ENCODE peak calls at places on chromosomes 7 and 10, in five cellular contexts. O is transverse colon, F is sigmoid colon, E is cardiac muscle cell, R is psoas muscle. L is an unnamed sample. For H3K9me3, the result is how much of the 10 kb centered on the place peaks cover.

GRCh38 chr7:151838072-151838471 is 38.8 kb downstream of the PRKAG2 start:
- DNase-seq in O (no peak), F (no peak), E (no peak), R (no peak), L (no peak)

GRCh38 chr10:8392216-8392615 is 337.7 kb downstream of the GATA3 start:
- DNase-seq in O (no peak), F (no peak), E (peak), R (no peak), L (no peak)

GRCh38 chr10:131943021-131943814 is 38.5 kb downstream of the BNIP3 start:
- DNase-seq in O (no peak), F (no peak), E (peak), R (no peak), L (no peak)

GRCh38 chr10:125407557-125407956 is 247.2 kb upstream of the CTBP2 start:
- DNase-seq in O (no peak), F (no peak), E (no peak), R (no peak), L (no peak)

GRCh38 chr10:60497364-60497763 is 107.7 kb upstream of the ANK3 start:
- DNase-seq in O (no peak), F (no peak), E (no peak), R (no peak), L (no peak)

GRCh38 chr7:28748934-28749584 is 209.1 kb downstream of the TRIL start:
- DNase-seq in O (no peak), F (no peak), E (no peak), R (peak), L (no peak)

GRCh38 chr7:151315038-151315655 is 26.5 kb upstream of the NUB1 start:
- DNase-seq in O (peak), F (peak), E (peak), R (peak), L (peak)

GRCh38 chr7:47508389-47509380 is 73.2 kb downstream of the TNS3 start:
- DNase-seq in O (no peak), F (peak), E (no peak), R (no peak), L (no peak)

GRCh38 chr10:98267069-98267893 is 713 bp downstream of the LOXL4 start:
- DNase-seq in O (no peak), F (no peak), E (no peak), R (no peak), L (no peak)

GRCh38 chr10:6176691-6177231 is 26.0 kb upstream of the PFKFB3 start:
- DNase-seq in O (no peak), F (no peak), E (no peak), R (no peak), L (no peak)

GRCh38 chr10:5532231-5532605 is 7.5 kb downstream of the CALML3 start:
- DNase-seq in O (no peak), F (peak), E (no peak), R (no peak), L (no peak)

GRCh38 chr7:2245883-2246679 is 4.1 kb downstream of the NUDT1 start:
- DNase-seq in O (peak), F (no peak), E (peak), R (no peak), L (no peak)

GRCh38 chr10:130214431-130214830 is 78.2 kb downstream of the GLRX3 start:
- DNase-seq in O (no peak), F (peak), E (no peak), R (no peak), L (no peak)

GRCh38 chr7:105014725-105015630 is 973 bp downstream of the KMT2E start:
- DNase-seq in O (peak), F (peak), E (peak), R (no peak), L (peak)

DNA sequence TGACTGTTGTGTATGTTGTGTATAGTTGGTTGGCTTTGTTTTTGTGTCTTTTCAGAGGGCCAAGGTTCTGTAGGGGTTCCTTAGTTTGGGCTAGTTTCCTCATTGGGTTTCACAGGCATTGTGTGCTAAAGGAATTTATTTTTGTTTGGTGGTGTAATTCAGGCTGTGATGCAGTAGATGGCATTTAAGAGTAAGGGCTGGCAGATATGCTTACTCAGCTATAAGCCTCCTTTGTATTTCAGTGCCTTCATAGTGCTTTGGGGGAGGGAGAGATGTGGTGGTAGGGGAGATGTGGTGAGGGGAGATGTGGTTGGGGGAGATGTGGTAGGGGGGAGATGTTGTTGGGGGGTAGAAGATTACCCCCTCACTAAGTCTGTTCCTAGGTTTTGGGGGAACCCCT is 91.7 kb downstream of the SLC25A40 start:
- DNase-seq in O (no peak), F (no peak), E (peak), R (no peak), L (no peak)
- H3K9me3 ChIP-seq in O (under half), F (under half), E (under half), R (under half), L (under half)

DNA sequence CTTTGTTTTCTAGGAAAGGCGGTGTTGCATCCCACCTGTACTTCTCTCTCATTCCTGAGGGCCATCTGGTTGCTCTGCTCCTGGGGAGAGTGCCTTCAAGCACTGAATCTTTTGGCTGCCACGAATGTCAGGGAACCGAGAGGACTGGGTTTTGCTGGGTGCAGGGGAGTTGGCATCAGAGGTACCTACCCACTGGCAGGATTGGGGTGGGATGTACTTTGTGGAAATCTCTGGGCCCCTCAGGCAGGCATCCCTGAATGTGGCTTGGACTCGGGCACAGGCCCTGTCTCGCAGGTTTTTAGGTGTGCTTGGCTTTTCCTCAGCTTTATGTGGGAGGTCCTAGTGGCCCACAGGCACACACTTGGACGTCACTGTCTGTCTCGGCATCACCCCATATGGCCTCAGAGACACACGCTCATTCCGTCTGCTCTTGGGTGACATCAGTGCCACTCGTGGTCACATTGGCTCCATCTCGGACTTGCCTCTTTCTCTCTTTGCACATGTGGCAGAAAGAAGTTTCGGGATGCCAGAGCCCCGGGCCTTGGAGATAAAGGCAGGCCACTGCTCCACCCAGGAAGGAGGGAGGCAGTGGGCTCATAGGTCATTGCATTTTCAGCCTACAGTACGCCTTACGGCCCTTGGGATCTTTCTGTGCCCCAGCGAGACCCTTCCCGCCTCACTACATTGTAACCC is 325.6 kb downstream of the ZNF716 start:
- DNase-seq in O (no peak), F (no peak), E (no peak), R (no peak), L (no peak)
- H3K9me3 ChIP-seq in O (under half), F (under half), E (under half), R (under half), L (under half)

GRCh38 chr10:105658696-105659095 is 1017.6 kb downstream of the SORCS3 start:
- DNase-seq in O (no peak), F (no peak), E (no peak), R (no peak), L (no peak)
- H3K9me3 ChIP-seq in O (under half), F (under half), E (under half), R (under half), L (under half)

GRCh38 chr7:20424475-20424874 is 93.8 kb downstream of the ITGB8 start:
- DNase-seq in O (no peak), F (no peak), E (no peak), R (no peak), L (no peak)
- H3K9me3 ChIP-seq in O (under half), F (under half), E (under half), R (under half), L (under half)

DNA sequence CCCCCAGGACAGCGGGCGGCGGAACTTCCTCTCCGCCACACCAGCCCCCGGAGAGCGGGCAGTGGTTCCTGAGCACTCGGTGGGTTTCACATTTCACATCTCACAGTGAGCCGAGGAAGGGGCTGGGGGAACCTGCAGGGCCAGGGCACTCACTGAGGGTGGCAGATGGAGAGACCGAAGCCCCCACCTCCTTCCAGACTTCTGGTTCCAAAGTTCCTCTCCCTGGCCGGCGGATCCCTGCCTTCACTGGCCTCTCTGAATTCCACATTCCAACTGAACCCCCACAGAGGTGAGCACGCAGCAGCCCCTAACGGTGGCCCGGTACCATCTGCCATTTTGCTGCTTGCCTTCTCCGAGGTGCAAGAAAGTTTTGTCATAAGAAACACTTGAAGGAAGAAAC is 461.0 kb downstream of the PTPRN2 start:
- DNase-seq in O (no peak), F (peak), E (no peak), R (no peak), L (no peak)
- H3K9me3 ChIP-seq in O (under half), F (under half), E (under half), R (under half), L (under half)

GRCh38 chr10:18554479-18554878 is 96.9 kb downstream of the NSUN6 start:
- DNase-seq in O (no peak), F (no peak), E (no peak), R (no peak), L (no peak)

GRCh38 chr10:18563003-18563726 is 88.2 kb downstream of the NSUN6 start:
- DNase-seq in O (no peak), F (no peak), E (no peak), R (no peak), L (no peak)

GRCh38 chr10:18556522-18557147 is 94.8 kb downstream of the NSUN6 start:
- DNase-seq in O (no peak), F (no peak), E (no peak), R (no peak), L (no peak)

GRCh38 chr10:18561861-18562551 is 89.4 kb downstream of the NSUN6 start:
- DNase-seq in O (no peak), F (no peak), E (no peak), R (no peak), L (no peak)

GRCh38 chr10:18557960-18558359 is 93.4 kb downstream of the NSUN6 start:
- DNase-seq in O (no peak), F (no peak), E (no peak), R (no peak), L (no peak)
- H3K9me3 ChIP-seq in O (under half), F (under half), E (under half), R (under half), L (under half)

DNA sequence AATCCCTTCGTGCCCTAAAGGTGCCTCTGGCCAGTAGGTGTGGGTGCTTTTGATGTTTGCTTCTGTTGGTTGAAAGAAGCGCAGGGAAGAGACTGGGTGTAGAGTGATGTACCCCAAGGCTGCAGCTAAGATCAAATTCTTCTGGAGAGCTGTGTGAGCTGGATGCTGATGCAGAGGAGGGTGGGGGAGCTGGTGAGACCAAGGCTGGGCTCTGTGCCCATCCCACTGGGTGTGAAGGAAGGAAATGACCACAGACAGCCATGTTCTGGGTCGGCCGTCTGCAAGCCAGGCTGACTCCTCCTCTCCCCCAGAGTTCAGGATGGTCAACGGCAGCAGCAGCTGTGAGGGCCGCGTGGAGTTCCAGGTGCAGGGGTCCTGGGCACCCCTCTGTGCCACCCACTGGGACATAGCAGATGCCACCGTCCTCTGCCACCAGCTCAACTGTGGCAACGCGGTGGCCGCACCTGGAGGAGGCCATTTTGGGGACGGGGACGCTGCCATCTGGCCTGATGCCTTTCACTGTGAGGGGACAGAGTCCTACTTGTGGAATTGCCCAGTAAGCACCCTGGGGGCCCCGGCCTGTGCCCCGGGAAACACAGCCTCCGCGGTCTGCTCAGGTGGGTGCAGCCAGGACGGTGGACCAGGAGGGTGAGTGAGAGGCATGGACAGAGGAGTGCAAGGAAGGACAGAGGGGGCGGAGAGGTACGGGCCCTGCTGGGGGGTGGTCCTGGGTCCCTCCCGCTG is 5.1 kb downstream of the SCART1 start:
- DNase-seq in O (no peak), F (no peak), E (no peak), R (no peak), L (no peak)
- H3K9me3 ChIP-seq in O (under half), F (under half), E (under half), R (under half), L (under half)

GRCh38 chr7:64885520-64886240 is 17.4 kb upstream of the ZNF273 start:
- DNase-seq in O (no peak), F (peak), E (no peak), R (no peak), L (no peak)
- H3K9me3 ChIP-seq in O (under half), F (under half), E (under half), R (under half), L (under half)

GRCh38 chr7:7701513-7701912 is 16.9 kb downstream of the RPA3 start:
- DNase-seq in O (no peak), F (no peak), E (no peak), R (no peak), L (no peak)
- H3K9me3 ChIP-seq in O (under half), F (under half), E (under half), R (under half), L (under half)

L was measured in T-helper 17 cell.